ENCODE peak calls at places on chromosome 10, in five cellular contexts. V is kidney, U is psoas muscle, J is heart right ventricle, A is left ventricle myocardium inferior. Z is an unnamed sample. For H3K4me1, the result is how much of the 10 kb centered on the place peaks cover.

GRCh38 chr10:123139521-123140163 is 3.9 kb downstream of the HMX3 start:
- DNase-seq in U (no peak), V (no peak), A (no peak), J (no peak), Z (peak)

GRCh38 chr10:133318494-133319127 is 9.9 kb downstream of the ZNF511 start:
- DNase-seq in V (peak), A (peak), J (no peak), U (peak), Z (no peak)

GRCh38 chr10:75276029-75276872 is 40.5 kb upstream of the COMTD1 start:
- DNase-seq in J (no peak), U (no peak), A (no peak), V (no peak), Z (no peak)

GRCh38 chr10:38741226-38741625 is 647.1 kb downstream of the ZNF37A start:
- DNase-seq in U (no peak), J (no peak), A (no peak), V (no peak), Z (no peak)

GRCh38 chr10:14556285-14556956 is 218.3 kb downstream of the FAM107B start:
- DNase-seq in V (no peak), J (no peak), A (no peak), U (no peak), Z (no peak)

GRCh38 chr10:84715911-84716310 is 387.5 kb downstream of the CCSER2 start:
- DNase-seq in J (no peak), V (no peak), U (no peak), A (no peak), Z (no peak)

GRCh38 chr10:126417220-126417825 is 29.0 kb upstream of the ADAM12 start:
- DNase-seq in J (no peak), U (no peak), A (no peak), V (no peak), Z (no peak)

GRCh38 chr10:5903563-5903962 is 13.5 kb downstream of the FBH1 start:
- DNase-seq in J (no peak), A (no peak), U (no peak), V (no peak), Z (no peak)

GRCh38 chr10:14381475-14381874 is 50.8 kb upstream of the FRMD4A start:
- DNase-seq in A (no peak), J (no peak), U (no peak), V (no peak), Z (no peak)

GRCh38 chr10:1413823-1414222 is 323.5 kb downstream of the ADARB2 start:
- DNase-seq in V (no peak), U (no peak), J (no peak), A (no peak), Z (peak)

GRCh38 chr10:131215776-131216175 is 95.7 kb downstream of the TCERG1L start:
- DNase-seq in A (no peak), U (peak), J (no peak), V (peak), Z (no peak)

GRCh38 chr10:102120142-102120986 is at the start of gene LDB1:
- DNase-seq in J (peak), U (peak), V (peak), A (peak), Z (peak)

GRCh38 chr10:124741922-124742417 is 2.2 kb downstream of the FAM53B start:
- DNase-seq in A (no peak), U (no peak), J (no peak), V (peak), Z (peak)
- H3K4me1 ChIP-seq in A (half or more), U (half or more), J (half or more), V (half or more), Z (under half)

GRCh38 chr10:18340496-18341051 is 200.3 kb downstream of the CACNB2 start:
- DNase-seq in J (peak), A (peak), V (no peak), U (no peak), Z (no peak)
- H3K27ac ChIP-seq in J (peak), A (peak), V (peak), U (no peak), Z (peak)

GRCh38 chr10:101107771-101108170 is 23.3 kb upstream of the TLX1 start:
- DNase-seq in J (no peak), V (peak), U (no peak), A (no peak), Z (no peak)
- H3K4me1 ChIP-seq in J (under half), V (under half), U (under half), A (under half), Z (under half)

GRCh38 chr10:110642980-110643655 is 1.0 kb upstream of the RBM20 start:
- DNase-seq in V (no peak), U (peak), A (peak), J (no peak), Z (no peak)
- H3K27ac ChIP-seq in V (no peak), U (peak), A (peak), J (peak), Z (peak)

DNA sequence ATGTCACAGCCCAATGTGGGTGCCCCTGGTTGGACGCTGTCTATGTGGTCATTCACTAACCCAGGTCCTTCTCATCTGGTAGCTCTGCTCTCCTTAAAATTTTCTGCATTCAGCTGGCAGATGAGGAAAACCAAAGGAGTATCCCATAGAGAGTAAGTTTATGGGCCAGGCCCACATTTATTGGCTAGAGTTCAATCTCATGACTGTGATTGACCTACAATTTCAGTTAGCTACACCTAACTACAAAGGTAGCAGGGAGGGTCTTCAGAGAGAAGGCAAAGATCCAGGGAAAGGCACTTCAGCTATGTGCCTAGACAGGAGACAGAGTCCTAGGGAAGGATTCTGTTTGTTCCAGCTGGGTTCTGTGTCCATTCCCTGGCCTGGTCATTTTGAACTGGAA is 23.7 kb upstream of the PPIF start:
- DNase-seq in J (no peak), A (no peak), U (no peak), V (no peak), Z (no peak)
- H3K4me1 ChIP-seq in J (half or more), A (under half), U (under half), V (under half), Z (under half)

GRCh38 chr10:97331304-97331703 is 3.2 kb downstream of the FRAT2 start:
- DNase-seq in A (no peak), J (no peak), U (no peak), V (peak), Z (no peak)

GRCh38 chr10:97332586-97333350 is 1.8 kb downstream of the FRAT2 start:
- DNase-seq in J (peak), U (peak), A (no peak), V (peak), Z (no peak)

GRCh38 chr10:97327348-97328294 is 6.9 kb downstream of the FRAT2 start:
- DNase-seq in U (no peak), J (no peak), V (peak), A (no peak), Z (no peak)

GRCh38 chr10:97325754-97326153 is 6.7 kb downstream of the FRAT1 start:
- DNase-seq in U (no peak), A (no peak), J (no peak), V (peak), Z (no peak)

GRCh38 chr10:97328646-97329453 is 5.7 kb downstream of the FRAT2 start:
- DNase-seq in A (no peak), V (peak), J (no peak), U (no peak), Z (no peak)
- H3K27ac ChIP-seq in A (no peak), V (no peak), J (no peak), U (no peak), Z (no peak)